ENCODE peak calls at places on chromosomes 11 and 22, in nine cellular contexts. D, L, M, H, X, I, F, O and W are unnamed samples.

GRCh38 chr22:43346521-43346929 is 3.4 kb upstream of the SCUBE1 start:
- DNase-seq in D (peak; percentile 75), L (peak; percentile 51), M (peak; percentile 43), H (peak; percentile 35), X (peak; percentile 61), I (peak; percentile 58), F (peak; percentile 84), O (peak; percentile 66), W (peak; percentile 85)

GRCh38 chr11:133747409-133747808 is 97.9 kb downstream of the SPATA19 start:
- DNase-seq in D (no peak), L (no peak), M (no peak), H (no peak), X (no peak), I (no peak), F (no peak), O (no peak), W (no peak)

GRCh38 chr11:19281041-19281440 is 40.3 kb upstream of the E2F8 start:
- DNase-seq in D (no peak), L (no peak), M (no peak), H (no peak), X (no peak), I (peak; percentile 56), F (no peak), O (no peak), W (no peak)

GRCh38 chr11:42407379-42407778 is 904.4 kb upstream of the API5 start:
- DNase-seq in D (no peak), L (peak; percentile 92), M (no peak), H (no peak), X (no peak), I (peak; percentile 29), F (no peak), O (peak; percentile 28), W (no peak)

GRCh38 chr11:20035701-20036601 is 124.3 kb downstream of the DBX1 start:
- DNase-seq in D (no peak), L (no peak), M (no peak), H (no peak), X (peak; percentile 91), I (no peak), F (no peak), O (no peak), W (no peak)

GRCh38 chr11:2118674-2119073 is 20.5 kb downstream of the IGF2 start:
- DNase-seq in D (no peak), L (no peak), M (no peak), H (no peak), X (no peak), I (no peak), F (no peak), O (no peak), W (no peak)

GRCh38 chr11:8863838-8864237 is 47.2 kb upstream of the AKIP1 start:
- DNase-seq in D (no peak), L (no peak), M (no peak), H (no peak), X (no peak), I (no peak), F (no peak), O (no peak), W (no peak)

GRCh38 chr11:63567044-63567840 is 4.1 kb upstream of the PLAAT2 start:
- DNase-seq in D (no peak), L (no peak), M (peak; percentile 67), H (peak; percentile 69), X (no peak), I (peak; percentile 73), F (no peak), O (no peak), W (no peak)

GRCh38 chr22:21778705-21779363 is 43.2 kb upstream of the YPEL1 start:
- DNase-seq in D (no peak), L (no peak), M (no peak), H (no peak), X (peak; percentile 30), I (no peak), F (no peak), O (peak; percentile 17), W (no peak)

GRCh38 chr11:102733232-102733875 is 8.6 kb upstream of the MMP8 start:
- DNase-seq in D (peak; percentile 68), L (peak; percentile 59), M (no peak), H (no peak), X (peak; percentile 71), I (peak; percentile 61), F (peak; percentile 58), O (peak; percentile 79), W (peak; percentile 83)

GRCh38 chr22:37370306-37370979 is 56.8 kb downstream of the ELFN2 start:
- DNase-seq in D (peak; percentile 76), L (no peak), M (no peak), H (no peak), X (no peak), I (peak; percentile 53), F (peak; percentile 78), O (peak; percentile 29), W (peak; percentile 87)

GRCh38 chr22:45129703-45130524 is 33.8 kb upstream of the NUP50 start:
- DNase-seq in D (no peak), L (no peak), M (no peak), H (no peak), X (no peak), I (no peak), F (no peak), O (no peak), W (no peak)

GRCh38 chr11:15115686-15116085 is 963 bp downstream of the INSC start:
- DNase-seq in D (no peak), L (no peak), M (no peak), H (no peak), X (no peak), I (no peak), F (no peak), O (no peak), W (no peak)

GRCh38 chr11:15113381-15113780 is 1.3 kb upstream of the INSC start:
- DNase-seq in D (no peak), L (no peak), M (no peak), H (no peak), X (no peak), I (peak; percentile 82), F (no peak), O (no peak), W (peak; percentile 61)

GRCh38 chr11:15111215-15111614 is 3.5 kb upstream of the INSC start:
- DNase-seq in D (no peak), L (no peak), M (no peak), H (no peak), X (no peak), I (no peak), F (no peak), O (no peak), W (no peak)

GRCh38 chr11:15117751-15118150 is 3.0 kb downstream of the INSC start:
- DNase-seq in D (no peak), L (no peak), M (no peak), H (no peak), X (no peak), I (no peak), F (no peak), O (no peak), W (no peak)

DNA sequence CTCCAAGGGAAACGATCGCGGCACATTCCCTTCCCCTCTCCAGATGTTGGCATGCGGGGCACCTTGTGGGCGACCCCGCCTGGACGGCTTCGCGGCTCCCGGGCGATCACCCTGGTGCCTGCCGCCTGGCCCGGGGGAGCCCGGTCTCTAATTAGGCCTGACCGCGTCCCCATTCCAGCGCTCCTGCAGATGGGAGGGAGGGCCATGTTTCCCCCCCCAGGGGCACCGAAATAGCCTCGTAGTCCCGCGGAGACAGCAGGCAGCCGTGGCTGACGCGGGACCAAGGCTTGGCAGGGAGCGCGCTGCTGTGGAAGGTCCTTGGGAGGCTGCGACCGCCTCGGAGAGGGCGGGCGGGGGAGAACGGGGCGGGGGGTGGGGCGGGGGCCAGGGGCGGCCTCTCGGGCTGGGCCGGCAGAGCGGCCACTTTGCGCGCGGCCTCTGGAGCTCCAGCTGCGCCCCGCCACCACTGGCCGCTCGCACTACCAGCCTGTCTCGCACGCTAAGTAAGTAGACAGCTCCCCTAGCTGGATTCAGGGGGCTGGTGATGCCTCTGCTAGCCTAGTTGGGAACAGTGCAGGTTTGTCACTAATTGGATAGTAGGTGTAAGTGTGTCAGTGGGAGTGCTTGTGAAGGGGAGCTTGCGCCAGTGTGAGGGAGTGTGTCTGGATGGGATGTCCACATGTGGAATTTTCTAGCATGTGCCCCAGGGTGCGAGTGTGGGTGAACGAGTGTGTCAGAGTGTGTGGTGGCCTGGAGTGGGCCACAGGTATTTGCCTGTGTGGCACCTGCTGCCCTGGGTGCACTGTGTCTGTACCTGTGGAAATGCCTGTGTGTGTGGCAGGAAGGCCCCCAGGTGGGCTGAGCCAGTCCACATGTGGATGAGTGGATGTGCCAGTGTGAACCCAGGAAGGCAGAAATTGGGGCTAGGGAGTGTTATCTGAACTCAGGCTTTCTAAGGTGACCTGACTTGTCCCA is at the start of gene INSC:
- DNase-seq in D (no peak), L (peak; percentile 29), M (no peak), H (no peak), X (no peak), I (no peak), F (peak; percentile 48), O (no peak), W (peak; percentile 74)
- H3K4me3 ChIP-seq in D (peak within 1 kb of the TSS; percentile 29), L (no peak within 1 kb of the TSS), M (no peak within 1 kb of the TSS), H (no peak within 1 kb of the TSS), X (peak within 1 kb of the TSS; percentile 27), I (no peak within 1 kb of the TSS), F (peak within 1 kb of the TSS; percentile 39), O (peak within 1 kb of the TSS; percentile 38), W (no peak within 1 kb of the TSS)

DNA sequence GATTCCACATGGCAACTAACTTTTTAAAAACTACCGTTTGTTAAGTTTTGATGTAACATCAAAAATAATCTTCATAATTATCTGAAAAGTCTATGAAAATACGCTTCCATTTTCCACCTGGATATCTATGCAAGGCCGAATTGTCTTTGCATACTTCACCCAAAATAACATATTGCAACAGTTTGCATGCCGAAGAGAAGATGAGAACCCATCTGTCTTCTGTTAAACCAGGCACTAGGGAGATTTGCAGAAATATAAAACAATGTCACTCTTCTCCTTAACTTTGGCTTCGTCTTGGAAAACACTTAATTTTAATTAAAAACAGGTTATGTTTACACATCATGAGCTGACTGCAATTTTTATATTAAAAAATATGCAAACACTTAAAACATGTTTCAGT is 1325.8 kb downstream of the TBC1D22A start:
- DNase-seq in D (no peak), L (no peak), M (no peak), H (no peak), X (no peak), I (no peak), F (no peak), O (no peak), W (no peak)
- H3K4me1 ChIP-seq in D (peaks cover 10% of the 10 kb centered on the region), L (no peaks in the 10 kb centered on the region), M (peaks cover 16% of the 10 kb centered on the region), H (peaks cover 7% of the 10 kb centered on the region), X (no peaks in the 10 kb centered on the region), I (peaks cover 17% of the 10 kb centered on the region), F (no peaks in the 10 kb centered on the region), O (peaks cover 8% of the 10 kb centered on the region), W (no peaks in the 10 kb centered on the region)

GRCh38 chr11:537622-538430 is 499 bp downstream of the LRRC56 start:
- DNase-seq in D (no peak), L (no peak), M (no peak), H (no peak), X (no peak), I (no peak), F (no peak), O (no peak), W (no peak)
- H3K4me3 ChIP-seq in D (peak overlapping the region; percentile 75), L (peak overlapping the region; percentile 20), M (peak overlapping the region; percentile 66), H (peak overlapping the region; percentile 32), X (peak overlapping the region; percentile 37), I (peak overlapping the region; percentile 66), F (no peak overlapping the region), O (peak overlapping the region; percentile 91), W (peak overlapping the region; percentile 88)

DNA sequence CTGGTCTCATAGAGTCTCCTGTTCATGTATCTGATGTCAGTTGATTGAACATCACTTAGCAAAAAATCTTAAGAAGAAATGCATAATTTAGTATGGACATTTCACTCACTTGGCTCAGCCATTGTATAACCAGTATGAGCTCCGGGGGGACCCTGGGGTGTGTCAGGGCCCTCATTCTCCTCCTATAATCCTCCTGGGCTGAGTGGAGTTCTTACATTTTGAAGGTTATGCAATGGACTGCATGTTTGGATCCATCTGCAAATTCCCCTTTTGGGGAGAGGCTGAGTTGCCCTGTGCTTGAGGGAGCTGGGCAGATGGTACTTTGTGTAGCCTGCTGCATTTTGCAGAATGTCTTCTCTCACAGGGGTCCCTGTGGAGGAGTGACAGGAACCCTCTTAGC is 13.1 kb downstream of the BCR start:
- DNase-seq in D (no peak), L (no peak), M (no peak), H (no peak), X (no peak), I (no peak), F (peak; percentile 7), O (no peak), W (no peak)
- H3K4me1 ChIP-seq in D (peaks cover 45% of the 10 kb centered on the region), L (no peaks in the 10 kb centered on the region), M (no peaks in the 10 kb centered on the region), H (no peaks in the 10 kb centered on the region), X (no peaks in the 10 kb centered on the region), I (no peaks in the 10 kb centered on the region), F (peaks cover 24% of the 10 kb centered on the region), O (peaks cover 11% of the 10 kb centered on the region), W (peaks cover 30% of the 10 kb centered on the region)